ENCODE peak calls at places on chromosomes 7 and 10, in four cellular contexts. J, I, X and A are unnamed samples.

GRCh38 chr7:78779788-78780187 is 673.7 kb downstream of the MAGI2 start:
- DNase-seq in X (no peak), J (no peak), I (no peak), A (no peak)

GRCh38 chr7:95509199-95509598 is 23.5 kb downstream of the ASB4 start:
- DNase-seq in I (peak), X (peak), J (peak), A (no peak)

GRCh38 chr7:35035511-35035921 is 1.8 kb downstream of the DPY19L1 start:
- DNase-seq in J (peak), I (peak), X (peak), A (no peak)

GRCh38 chr7:129401968-129402860 is 32.0 kb upstream of the STRIP2 start:
- DNase-seq in X (peak), J (no peak), I (no peak), A (no peak)

GRCh38 chr7:28020302-28020940 is 160.2 kb downstream of the JAZF1 start:
- DNase-seq in I (peak), X (peak), J (peak), A (peak)

GRCh38 chr10:121077331-121077730 is 226.2 kb downstream of the WDR11 start:
- DNase-seq in X (peak), I (no peak), J (no peak), A (no peak)

GRCh38 chr10:104680467-104681401 is 39.6 kb downstream of the SORCS3 start:
- DNase-seq in X (no peak), I (no peak), J (no peak), A (no peak)

GRCh38 chr7:130277763-130278643 is 11.3 kb downstream of the CPA2 start:
- DNase-seq in X (peak), I (peak), J (peak), A (peak)

GRCh38 chr10:33557313-33557712 is 222.8 kb upstream of the NRP1 start:
- DNase-seq in J (no peak), I (no peak), X (no peak), A (no peak)

GRCh38 chr10:132248455-132249231 is 59.1 kb downstream of the STK32C start:
- DNase-seq in J (no peak), I (peak), X (no peak), A (peak)

GRCh38 chr7:29297194-29297890 is 102.8 kb downstream of the CHN2 start:
- DNase-seq in I (peak), X (no peak), J (no peak), A (no peak)

GRCh38 chr7:11182736-11183135 is 209.1 kb downstream of the PHF14 start:
- DNase-seq in J (peak), X (peak), I (no peak), A (no peak)

GRCh38 chr10:48384699-48384982 is 78.2 kb downstream of the MAPK8 start:
- DNase-seq in X (no peak), J (no peak), I (no peak), A (no peak)

GRCh38 chr7:42691030-42691639 is 220.7 kb downstream of the C7orf25 start:
- DNase-seq in X (peak), I (no peak), J (peak), A (peak)

GRCh38 chr7:140923358-140924006 is 1.2 kb downstream of the BRAF start:
- DNase-seq in X (peak), J (peak), I (peak), A (no peak)

GRCh38 chr10:60820093-60820769 is 42.0 kb downstream of the CDK1 start:
- DNase-seq in J (peak), X (peak), I (no peak), A (no peak)

GRCh38 chr7:33649476-33650441 is 255.6 kb upstream of the BMPER start:
- DNase-seq in X (no peak), I (no peak), J (no peak), A (no peak)

GRCh38 chr10:93337309-93337721 is 144.8 kb downstream of the MYOF start:
- DNase-seq in X (no peak), I (no peak), J (no peak), A (no peak)

GRCh38 chr10:131580076-131580652 is 268.6 kb upstream of the TCERG1L start:
- DNase-seq in J (no peak), I (no peak), X (no peak), A (no peak)

GRCh38 chr7:103065666-103066065 is 8.9 kb downstream of the FBXL13 start:
- DNase-seq in X (peak), J (no peak), I (peak), A (no peak)

GRCh38 chr10:36281871-36282331 is 639.8 kb upstream of the FZD8 start:
- DNase-seq in X (peak), I (no peak), J (peak), A (no peak)